ENCODE peak calls at places on chromosomes 2 and 18, in seven cellular contexts. D is stimulated activated CD4-positive, alpha-beta T cell treated with anti-CD3 and anti-CD28 coated beads, Interleukin-12 subunit alpha, Interleukin-12 subunit beta, amount 100 ng/mL, for 48 hours; I is bronchial epithelial cell; H is cardiac fibroblast; Y is dermis blood vessel endothelial cell; L is Caki2; N is HEK293T. R is an unnamed sample.

GRCh38 chr2:23235292-23235691 is 149.7 kb upstream of the KLHL29 start:
- DNase-seq in D (no peak), I (no peak), H (no peak), Y (no peak), L (no peak), N (no peak), R (no peak)

GRCh38 chr2:112660138-112660537 is 14.4 kb downstream of the SLC20A1 start:
- DNase-seq in D (no peak), I (no peak), H (no peak), Y (no peak), L (no peak), N (no peak), R (no peak)

GRCh38 chr2:38788306-38788705 is 10.3 kb downstream of the GEMIN6 start:
- DNase-seq in D (no peak), I (no peak), H (no peak), Y (no peak), L (peak), N (no peak), R (no peak)

GRCh38 chr2:56183643-56184499 is at the start of gene CCDC85A:
- DNase-seq in D (peak), I (peak), H (peak), Y (peak), L (peak), N (peak), R (peak)

GRCh38 chr2:241768850-241769249 is 7.8 kb upstream of the GAL3ST2 start:
- DNase-seq in D (no peak), I (no peak), H (no peak), Y (no peak), L (no peak), N (no peak), R (no peak)

GRCh38 chr2:42931147-42931817 is 138.9 kb upstream of the HAAO start:
- DNase-seq in D (no peak), I (no peak), H (no peak), Y (peak), L (no peak), N (peak), R (no peak)

GRCh38 chr18:32332708-32333107 is 138.0 kb downstream of the GAREM1 start:
- DNase-seq in D (no peak), I (no peak), H (no peak), Y (no peak), L (no peak), N (no peak), R (no peak)

GRCh38 chr18:47397671-47398319 is 146.3 kb upstream of the SKOR2 start:
- DNase-seq in D (no peak), I (no peak), H (no peak), Y (peak), L (no peak), N (peak), R (no peak)

GRCh38 chr2:7977900-7978299 is 704.0 kb upstream of the ID2 start:
- DNase-seq in D (no peak), I (no peak), H (no peak), Y (no peak), L (no peak), N (no peak), R (no peak)

GRCh38 chr2:133884739-133885381 is 316.6 kb upstream of the NCKAP5 start:
- DNase-seq in D (no peak), I (peak), H (peak), Y (peak), L (no peak), N (no peak), R (peak)

GRCh38 chr2:241035142-241035817 is 36.9 kb downstream of the SNED1 start:
- DNase-seq in D (no peak), I (no peak), H (no peak), Y (no peak), L (no peak), N (no peak), R (no peak)

GRCh38 chr2:62383843-62384242 is 122.2 kb downstream of the TMEM17 start:
- DNase-seq in D (no peak), I (peak), H (no peak), Y (peak), L (no peak), N (no peak), R (no peak)

GRCh38 chr2:85999131-85999831 is 106.4 kb downstream of the POLR1A start:
- DNase-seq in D (peak), I (peak), H (peak), Y (peak), L (no peak), N (no peak), R (no peak)

GRCh38 chr2:160418398-160418765 is 75.2 kb downstream of the RBMS1 start:
- DNase-seq in D (no peak), I (peak), H (no peak), Y (peak), L (no peak), N (no peak), R (no peak)

GRCh38 chr2:3033315-3033714 is 344.3 kb downstream of the EIPR1 start:
- DNase-seq in D (no peak), I (no peak), H (no peak), Y (no peak), L (no peak), N (no peak), R (no peak)

GRCh38 chr2:223203971-223204370 is 152.0 kb downstream of the KCNE4 start:
- DNase-seq in D (no peak), I (no peak), H (peak), Y (no peak), L (no peak), N (no peak), R (no peak)

GRCh38 chr2:239095475-239095874 is 247.6 kb downstream of the TWIST2 start:
- DNase-seq in D (no peak), I (no peak), H (no peak), Y (no peak), L (no peak), N (no peak), R (no peak)

GRCh38 chr2:31401580-31401979 is 13.0 kb downstream of the XDH start:
- DNase-seq in D (no peak), I (peak), H (peak), Y (no peak), L (peak), N (no peak), R (no peak)

GRCh38 chr2:236852977-236853374 is 232.7 kb upstream of the COPS8 start:
- DNase-seq in D (no peak), I (no peak), H (no peak), Y (no peak), L (no peak), N (no peak), R (no peak)